ENCODE peak calls at places on chromosome 11, in four cellular contexts. P, S, C and L are unnamed samples.

GRCh38 chr11:88739524-88739923 is 326.3 kb downstream of the GRM5 start:
- DNase-seq in P (no peak), S (no peak), C (no peak), L (no peak)

GRCh38 chr11:28086569-28086968 is 21.4 kb downstream of the KIF18A start:
- DNase-seq in P (no peak), S (no peak), C (no peak), L (no peak)

GRCh38 chr11:27293500-27294417 is 69.3 kb downstream of the CCDC34 start:
- DNase-seq in P (peak), S (no peak), C (no peak), L (no peak)

GRCh38 chr11:40393511-40393910 is 1065.9 kb downstream of the LRRC4C start:
- DNase-seq in P (no peak), S (no peak), C (no peak), L (no peak)

GRCh38 chr11:60377737-60378136 is 595 bp upstream of the MS4A7 start:
- DNase-seq in P (no peak), S (no peak), C (no peak), L (no peak)

GRCh38 chr11:111173221-111173620 is 72.3 kb upstream of the POU2AF2 start:
- DNase-seq in P (no peak), S (no peak), C (no peak), L (no peak)

GRCh38 chr11:94597896-94598295 is 30.7 kb downstream of the PIWIL4 start:
- DNase-seq in P (peak), S (no peak), C (no peak), L (no peak)

GRCh38 chr11:14678350-14678749 is 34.7 kb downstream of the PDE3B start:
- DNase-seq in P (no peak), S (no peak), C (no peak), L (no peak)

DNA sequence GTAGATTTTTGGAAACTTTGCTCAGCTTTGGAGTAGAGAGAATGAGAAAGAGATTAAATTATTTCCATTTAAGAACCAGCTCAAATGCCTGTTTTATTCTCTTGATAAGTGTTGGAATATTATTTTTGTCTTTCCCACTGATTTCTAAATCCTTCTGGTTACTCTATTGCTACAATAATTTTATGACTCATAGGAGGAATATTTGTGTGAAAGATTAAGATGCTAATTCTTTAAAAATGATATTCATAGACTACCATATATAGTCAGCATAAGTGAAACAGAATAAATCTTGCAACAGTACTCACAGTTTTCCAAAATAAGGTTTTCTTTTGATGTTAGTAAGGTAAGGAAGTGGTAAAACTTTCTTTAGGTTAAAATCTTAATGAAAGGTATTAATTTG is 60.9 kb downstream of the YAP1 start:
- DNase-seq in P (no peak), S (no peak), C (no peak), L (no peak)
- TF ChIP-seq CREB1 in P (no peak), S (no peak), C (no peak), L (no peak)

GRCh38 chr11:131764126-131764525 is 393.7 kb downstream of the NTM start:
- DNase-seq in P (no peak), S (no peak), C (no peak), L (no peak)
- TF ChIP-seq JUN in P (no peak), S (no peak), C (no peak), L (no peak)

DNA sequence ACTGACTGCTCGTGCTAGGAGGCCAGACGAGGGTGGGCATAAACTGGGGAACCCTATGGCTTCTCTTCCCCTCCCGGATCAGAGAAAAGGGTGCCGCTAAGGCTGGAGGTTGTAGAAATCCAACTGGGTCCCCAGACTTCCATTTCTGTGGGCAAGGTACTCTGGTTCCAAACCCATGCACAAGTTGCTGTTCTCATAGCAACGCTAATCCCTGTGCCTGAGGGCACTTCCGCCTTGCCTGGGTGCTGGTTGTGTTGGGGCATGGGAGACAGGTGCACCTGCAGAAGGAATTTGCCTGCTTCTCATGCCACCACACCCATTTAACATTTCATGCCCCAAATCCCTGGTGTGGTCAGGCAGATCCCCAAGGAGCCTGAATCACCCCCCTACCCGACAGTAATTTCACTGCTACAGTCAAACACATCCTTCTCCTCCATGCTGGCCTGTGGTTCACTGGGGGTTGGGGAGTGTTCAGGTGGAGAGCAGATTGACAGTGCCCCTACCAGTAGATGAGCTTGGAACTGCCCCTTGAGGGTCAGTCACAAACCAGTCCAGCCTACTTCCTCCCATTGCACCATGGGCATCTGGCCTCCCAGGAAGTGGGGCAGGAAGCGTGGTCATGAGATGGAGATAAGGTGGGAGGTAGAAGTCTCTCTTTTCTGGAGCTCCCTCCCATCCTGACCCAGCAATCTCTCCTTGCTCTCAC is 1.2 kb downstream of the C2CD2L start:
- DNase-seq in P (peak), S (peak), C (peak), L (peak)
- TF ChIP-seq CREB1 in P (no peak), S (peak), C (no peak), L (no peak)

GRCh38 chr11:107928767-107929507 is 689 bp downstream of the RAB39A start:
- DNase-seq in P (no peak), S (no peak), C (peak), L (peak)

GRCh38 chr11:107928046-107928766 is at the start of gene RAB39A:
- DNase-seq in P (peak), S (peak), C (peak), L (peak)

GRCh38 chr11:107927559-107927958 is 689 bp upstream of the RAB39A start:
- DNase-seq in P (no peak), S (no peak), C (no peak), L (no peak)

GRCh38 chr11:107921997-107922396 is 6.3 kb upstream of the RAB39A start:
- DNase-seq in P (no peak), S (no peak), C (no peak), L (no peak)

DNA sequence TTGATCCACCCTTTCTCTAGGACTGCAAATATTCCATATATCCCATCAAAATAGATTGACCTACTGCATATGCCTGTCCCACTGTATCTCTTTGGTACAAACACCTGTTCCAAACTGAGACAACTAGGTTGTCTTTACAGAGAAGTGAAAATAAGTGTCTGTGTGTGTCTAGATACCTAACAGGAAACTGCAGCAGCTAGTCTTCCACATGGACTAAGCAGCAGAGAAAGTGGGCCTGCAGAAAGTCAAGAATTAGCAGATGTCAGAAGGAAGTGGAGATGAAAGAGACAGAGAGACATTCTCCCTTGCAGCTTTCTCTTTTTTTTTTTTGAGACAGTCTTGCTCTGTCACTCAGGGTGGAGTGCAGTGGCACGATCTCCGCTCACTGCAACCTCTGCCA is 3.9 kb upstream of the RAB39A start:
- DNase-seq in P (no peak), S (no peak), C (peak), L (no peak)
- TF ChIP-seq JUN in P (no peak), S (no peak), C (no peak), L (no peak)

GRCh38 chr11:126407682-126408288 is 52.3 kb downstream of the ST3GAL4 start:
- DNase-seq in P (no peak), S (no peak), C (no peak), L (no peak)
- TF ChIP-seq CREB1 in P (no peak), S (no peak), C (no peak), L (no peak)

GRCh38 chr11:10917802-10918201 is 59.9 kb upstream of the ZBED5 start:
- DNase-seq in P (no peak), S (no peak), C (no peak), L (no peak)

GRCh38 chr11:10918698-10919097 is 60.8 kb upstream of the ZBED5 start:
- DNase-seq in P (no peak), S (no peak), C (no peak), L (no peak)

GRCh38 chr11:10913996-10914514 is 56.2 kb upstream of the ZBED5 start:
- DNase-seq in P (no peak), S (no peak), C (no peak), L (no peak)

GRCh38 chr11:10918275-10918674 is 60.4 kb upstream of the ZBED5 start:
- DNase-seq in P (no peak), S (no peak), C (no peak), L (no peak)

DNA sequence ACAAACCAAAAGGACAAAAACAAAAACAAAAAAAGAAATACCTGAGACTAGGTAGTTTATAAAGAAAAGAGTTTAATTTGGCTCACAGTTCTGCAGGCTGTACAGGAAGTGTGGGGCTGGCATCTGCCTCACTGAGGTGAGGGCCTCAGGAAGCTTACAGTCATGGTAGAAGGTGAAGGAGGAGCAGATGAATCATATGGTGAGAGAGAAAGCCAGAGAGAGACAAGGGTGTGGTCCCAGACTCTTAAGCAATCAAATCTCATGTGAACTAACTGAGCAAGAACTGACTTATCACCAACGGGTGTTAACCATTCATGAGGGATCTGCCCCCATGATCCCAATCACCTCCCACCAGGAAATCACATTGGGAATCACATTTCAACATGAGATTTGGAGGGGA is 58.8 kb upstream of the ZBED5 start:
- DNase-seq in P (no peak), S (no peak), C (no peak), L (no peak)
- TF ChIP-seq JUN in P (no peak), S (no peak), C (no peak), L (no peak)

DNA sequence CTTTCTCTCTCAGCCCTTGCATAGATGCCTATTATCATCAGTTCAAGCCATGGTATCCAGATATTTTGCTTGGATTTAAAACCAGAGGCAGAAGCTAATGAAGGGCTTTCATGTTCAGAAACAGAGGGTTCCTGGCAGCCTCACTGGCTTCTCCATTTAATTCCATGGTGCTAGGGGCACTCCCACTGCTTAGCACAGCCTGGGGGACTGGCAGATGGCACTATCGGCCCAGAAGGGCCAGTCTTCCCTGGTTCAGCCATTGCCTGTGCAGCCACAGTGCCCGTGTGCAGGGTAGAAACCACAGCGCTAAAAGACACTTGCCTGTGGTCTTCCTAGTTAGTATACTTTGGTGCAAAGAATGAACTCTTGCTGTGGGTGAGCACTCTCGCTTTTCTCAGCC is 111.5 kb downstream of the LDLRAD3 start:
- DNase-seq in P (no peak), S (no peak), C (no peak), L (no peak)
- TF ChIP-seq CREB1 in P (no peak), S (no peak), C (no peak), L (no peak)